ENCODE peak calls at places on chromosome 22, in nine cellular contexts. One of them, this sample, is unnamed.

GRCh38 chr22:21866821-21867527 is 471 bp downstream of the MAPK1 start:
- DNase-seq in transverse colon: peak
- DNase-seq in thyroid gland: peak
- DNase-seq in A549: peak
- DNase-seq in HFF-Myc: no peak
- DNase-seq in body of pancreas: peak
- DNase-seq in OCI-LY7: peak
- DNase-seq in ovary: peak
- DNase-seq in brain microvascular endothelial cell: peak
- DNase-seq in this sample: no peak

GRCh38 chr22:32407936-32408335 is 4.1 kb downstream of the RTCB start:
- DNase-seq in brain microvascular endothelial cell: no peak
- DNase-seq in transverse colon: peak
- DNase-seq in A549: no peak
- DNase-seq in ovary: no peak
- DNase-seq in HFF-Myc: no peak
- DNase-seq in thyroid gland: no peak
- DNase-seq in OCI-LY7: no peak
- DNase-seq in body of pancreas: no peak
- DNase-seq in this sample: no peak

GRCh38 chr22:17974703-17975372 is 49.5 kb downstream of the MICAL3 start:
- DNase-seq in thyroid gland: no peak
- DNase-seq in brain microvascular endothelial cell: no peak
- DNase-seq in body of pancreas: no peak
- DNase-seq in ovary: no peak
- DNase-seq in transverse colon: no peak
- DNase-seq in OCI-LY7: no peak
- DNase-seq in A549: no peak
- DNase-seq in HFF-Myc: no peak
- DNase-seq in this sample: no peak

GRCh38 chr22:23391022-23391421 is 189.1 kb downstream of the IGLL1 start:
- DNase-seq in brain microvascular endothelial cell: no peak
- DNase-seq in A549: no peak
- DNase-seq in OCI-LY7: no peak
- DNase-seq in HFF-Myc: no peak
- DNase-seq in ovary: no peak
- DNase-seq in transverse colon: no peak
- DNase-seq in body of pancreas: no peak
- DNase-seq in thyroid gland: no peak
- DNase-seq in this sample: no peak

GRCh38 chr22:44172370-44173108 is 8.2 kb upstream of the PARVG start:
- DNase-seq in brain microvascular endothelial cell: peak
- DNase-seq in OCI-LY7: no peak
- DNase-seq in A549: no peak
- DNase-seq in thyroid gland: peak
- DNase-seq in transverse colon: peak
- DNase-seq in body of pancreas: peak
- DNase-seq in HFF-Myc: no peak
- DNase-seq in ovary: no peak
- DNase-seq in this sample: no peak

GRCh38 chr22:44889233-44889878 is 120.4 kb downstream of the PHF21B start:
- DNase-seq in ovary: no peak
- DNase-seq in thyroid gland: no peak
- DNase-seq in body of pancreas: no peak
- DNase-seq in OCI-LY7: no peak
- DNase-seq in HFF-Myc: peak
- DNase-seq in transverse colon: no peak
- DNase-seq in A549: no peak
- DNase-seq in brain microvascular endothelial cell: no peak
- DNase-seq in this sample: no peak

GRCh38 chr22:31945971-31946680 is 1.8 kb downstream of the YWHAH start:
- DNase-seq in HFF-Myc: no peak
- DNase-seq in transverse colon: no peak
- DNase-seq in body of pancreas: no peak
- DNase-seq in thyroid gland: no peak
- DNase-seq in brain microvascular endothelial cell: no peak
- DNase-seq in OCI-LY7: peak
- DNase-seq in A549: no peak
- DNase-seq in ovary: no peak
- DNase-seq in this sample: no peak

GRCh38 chr22:26447594-26448329 is 18.7 kb downstream of the ASPHD2 start:
- DNase-seq in A549: no peak
- DNase-seq in thyroid gland: no peak
- DNase-seq in transverse colon: no peak
- DNase-seq in OCI-LY7: no peak
- DNase-seq in HFF-Myc: no peak
- DNase-seq in brain microvascular endothelial cell: no peak
- DNase-seq in ovary: no peak
- DNase-seq in body of pancreas: no peak
- DNase-seq in this sample: no peak

GRCh38 chr22:25643232-25644000 is 78.9 kb downstream of the GRK3 start:
- DNase-seq in transverse colon: no peak
- DNase-seq in body of pancreas: no peak
- DNase-seq in OCI-LY7: no peak
- DNase-seq in A549: no peak
- DNase-seq in HFF-Myc: no peak
- DNase-seq in thyroid gland: no peak
- DNase-seq in brain microvascular endothelial cell: no peak
- DNase-seq in ovary: no peak
- DNase-seq in this sample: no peak

GRCh38 chr22:45446216-45446615 is 32.7 kb downstream of the RIBC2 start:
- DNase-seq in brain microvascular endothelial cell: no peak
- DNase-seq in transverse colon: no peak
- DNase-seq in OCI-LY7: no peak
- DNase-seq in HFF-Myc: no peak
- DNase-seq in body of pancreas: no peak
- DNase-seq in A549: no peak
- DNase-seq in ovary: no peak
- DNase-seq in thyroid gland: no peak
- DNase-seq in this sample: no peak

GRCh38 chr22:36913431-36914382 is at the start of gene CSF2RB:
- DNase-seq in body of pancreas: no peak
- DNase-seq in ovary: no peak
- DNase-seq in A549: no peak
- DNase-seq in transverse colon: peak
- DNase-seq in thyroid gland: no peak
- DNase-seq in OCI-LY7: peak
- DNase-seq in HFF-Myc: no peak
- DNase-seq in brain microvascular endothelial cell: no peak
- DNase-seq in this sample: no peak
- H3K4me3 ChIP-seq in body of pancreas: no peak
- H3K4me3 ChIP-seq in ovary: no peak
- H3K4me3 ChIP-seq in A549: no peak
- H3K4me3 ChIP-seq in transverse colon: peak
- H3K4me3 ChIP-seq in thyroid gland: no peak
- H3K4me3 ChIP-seq in OCI-LY7: peak
- H3K4me3 ChIP-seq in HFF-Myc: no peak
- H3K4me3 ChIP-seq in brain microvascular endothelial cell: no peak
- H3K4me3 ChIP-seq in this sample: no peak

GRCh38 chr22:49656291-49656851 is 171.3 kb downstream of the BRD1 start:
- DNase-seq in thyroid gland: no peak
- DNase-seq in A549: no peak
- DNase-seq in transverse colon: no peak
- DNase-seq in body of pancreas: no peak
- DNase-seq in OCI-LY7: no peak
- DNase-seq in ovary: no peak
- DNase-seq in HFF-Myc: no peak
- DNase-seq in brain microvascular endothelial cell: no peak
- DNase-seq in this sample: no peak
- H3K4me3 ChIP-seq in thyroid gland: no peak
- H3K4me3 ChIP-seq in A549: no peak
- H3K4me3 ChIP-seq in transverse colon: peak
- H3K4me3 ChIP-seq in body of pancreas: no peak
- H3K4me3 ChIP-seq in OCI-LY7: peak
- H3K4me3 ChIP-seq in ovary: peak
- H3K4me3 ChIP-seq in HFF-Myc: no peak
- H3K4me3 ChIP-seq in brain microvascular endothelial cell: no peak
- H3K4me3 ChIP-seq in this sample: no peak

DNA sequence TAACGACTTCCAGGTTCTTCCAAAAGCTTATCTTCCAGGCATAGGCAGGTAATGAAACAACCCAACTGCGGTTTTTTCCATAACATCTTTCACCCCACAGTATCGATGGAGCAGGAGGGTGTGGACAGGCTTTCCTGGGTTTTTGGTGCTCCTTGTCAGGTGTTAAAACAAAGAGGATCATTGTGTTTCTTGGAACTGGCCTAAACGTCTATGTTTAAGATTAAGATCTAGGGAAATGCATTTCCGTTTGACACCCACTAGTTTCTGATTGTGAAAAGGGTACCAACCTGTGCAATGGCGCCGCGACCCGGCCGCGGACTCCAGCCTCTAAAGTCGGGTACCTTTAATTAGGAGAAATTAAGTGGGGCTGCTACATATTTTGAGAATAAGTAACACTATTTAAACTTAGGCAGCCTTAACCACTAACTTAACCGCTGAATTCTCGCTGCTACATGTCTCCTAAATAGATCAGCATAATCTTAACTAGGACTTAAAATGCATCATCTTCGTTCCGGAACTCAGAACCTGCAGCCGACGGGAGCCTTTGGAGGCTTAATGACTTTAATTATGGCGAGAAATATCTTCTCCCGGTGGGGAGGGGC is 31.5 kb downstream of the C22orf31 start:
- DNase-seq in ovary: no peak
- DNase-seq in thyroid gland: no peak
- DNase-seq in body of pancreas: no peak
- DNase-seq in transverse colon: no peak
- DNase-seq in OCI-LY7: no peak
- DNase-seq in A549: no peak
- DNase-seq in brain microvascular endothelial cell: no peak
- DNase-seq in HFF-Myc: no peak
- DNase-seq in this sample: no peak
- H3K4me3 ChIP-seq in ovary: peak
- H3K4me3 ChIP-seq in thyroid gland: no peak
- H3K4me3 ChIP-seq in body of pancreas: peak
- H3K4me3 ChIP-seq in transverse colon: peak
- H3K4me3 ChIP-seq in OCI-LY7: no peak
- H3K4me3 ChIP-seq in A549: peak
- H3K4me3 ChIP-seq in brain microvascular endothelial cell: peak
- H3K4me3 ChIP-seq in HFF-Myc: peak
- H3K4me3 ChIP-seq in this sample: peak

DNA sequence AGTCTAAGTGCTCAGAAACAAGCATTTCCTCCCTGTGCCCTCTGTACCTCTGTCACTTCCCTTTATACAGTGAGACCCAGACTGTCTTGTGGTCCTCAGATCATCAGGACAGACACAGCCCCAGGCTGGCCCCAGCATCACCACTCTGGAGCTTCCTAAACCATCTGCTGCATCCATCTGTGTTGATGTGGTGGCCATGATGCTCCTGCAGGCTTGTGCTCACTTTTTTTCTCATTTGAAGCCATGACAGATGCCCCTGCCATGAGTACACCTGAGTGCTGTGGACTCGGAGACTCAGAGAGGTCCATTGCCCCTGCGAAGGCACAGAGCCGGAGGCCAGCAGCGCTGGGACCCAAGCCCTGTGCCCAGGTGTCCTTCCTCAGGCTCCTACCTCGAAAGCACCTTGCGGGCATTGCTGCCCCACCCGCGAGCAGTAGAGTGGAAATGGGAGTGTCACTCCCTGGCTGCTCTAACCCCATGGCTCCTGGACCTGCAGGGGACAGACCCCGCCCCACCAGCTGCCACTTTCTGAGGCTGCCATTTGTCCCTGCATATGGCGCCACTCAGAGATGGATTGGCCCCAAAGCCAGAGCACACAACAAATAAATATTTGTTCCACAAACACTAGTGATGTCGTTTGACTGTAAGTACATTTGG is 593.5 kb downstream of the TBC1D22A start:
- DNase-seq in thyroid gland: no peak
- DNase-seq in ovary: no peak
- DNase-seq in body of pancreas: no peak
- DNase-seq in OCI-LY7: no peak
- DNase-seq in A549: no peak
- DNase-seq in HFF-Myc: no peak
- DNase-seq in transverse colon: no peak
- DNase-seq in brain microvascular endothelial cell: no peak
- DNase-seq in this sample: no peak
- H3K4me3 ChIP-seq in thyroid gland: no peak
- H3K4me3 ChIP-seq in ovary: no peak
- H3K4me3 ChIP-seq in body of pancreas: no peak
- H3K4me3 ChIP-seq in OCI-LY7: no peak
- H3K4me3 ChIP-seq in A549: no peak
- H3K4me3 ChIP-seq in HFF-Myc: no peak
- H3K4me3 ChIP-seq in transverse colon: no peak
- H3K4me3 ChIP-seq in brain microvascular endothelial cell: no peak
- H3K4me3 ChIP-seq in this sample: no peak

GRCh38 chr22:19143212-19143611 is 1.2 kb downstream of the ESS2 start:
- DNase-seq in thyroid gland: no peak
- DNase-seq in OCI-LY7: no peak
- DNase-seq in brain microvascular endothelial cell: no peak
- DNase-seq in ovary: no peak
- DNase-seq in HFF-Myc: no peak
- DNase-seq in transverse colon: no peak
- DNase-seq in A549: no peak
- DNase-seq in body of pancreas: no peak
- DNase-seq in this sample: no peak
- H3K4me3 ChIP-seq in thyroid gland: no peak
- H3K4me3 ChIP-seq in OCI-LY7: peak
- H3K4me3 ChIP-seq in brain microvascular endothelial cell: no peak
- H3K4me3 ChIP-seq in ovary: peak
- H3K4me3 ChIP-seq in HFF-Myc: peak
- H3K4me3 ChIP-seq in transverse colon: no peak
- H3K4me3 ChIP-seq in A549: no peak
- H3K4me3 ChIP-seq in body of pancreas: no peak
- H3K4me3 ChIP-seq in this sample: no peak

This sample was measured in iPS DF 6.9.